ENCODE peak calls at places on chromosomes 11 and 22, in ten cellular contexts. One of them, this sample, is unnamed.

GRCh38 chr22:23695748-23696325 is 5.0 kb downstream of the RGL4 start:
- DNase-seq in stomach: no peak
- DNase-seq in endothelial cell of umbilical vein: no peak
- DNase-seq in suprapubic skin: no peak
- DNase-seq in SK-N-SH: no peak
- DNase-seq in breast epithelium: peak; percentile 5
- DNase-seq in GM12878: no peak
- DNase-seq in GM12891: no peak
- DNase-seq in prostate gland: no peak
- DNase-seq in GM23338: no peak
- DNase-seq in this sample: no peak

GRCh38 chr11:1289211-1289935 is 20.1 kb downstream of the TOLLIP start:
- DNase-seq in stomach: no peak
- DNase-seq in endothelial cell of umbilical vein: no peak
- DNase-seq in suprapubic skin: peak; percentile 54
- DNase-seq in SK-N-SH: no peak
- DNase-seq in breast epithelium: peak; percentile 34
- DNase-seq in GM12878: no peak
- DNase-seq in GM12891: no peak
- DNase-seq in prostate gland: no peak
- DNase-seq in GM23338: no peak
- DNase-seq in this sample: no peak

GRCh38 chr11:3737386-3737933 is 59.9 kb downstream of the NUP98 start:
- DNase-seq in stomach: no peak
- DNase-seq in endothelial cell of umbilical vein: no peak
- DNase-seq in suprapubic skin: no peak
- DNase-seq in SK-N-SH: no peak
- DNase-seq in breast epithelium: no peak
- DNase-seq in GM12878: no peak
- DNase-seq in GM12891: no peak
- DNase-seq in prostate gland: no peak
- DNase-seq in GM23338: no peak
- DNase-seq in this sample: no peak

GRCh38 chr22:26534874-26535470 is 22.7 kb upstream of the TFIP11 start:
- DNase-seq in stomach: no peak
- DNase-seq in endothelial cell of umbilical vein: no peak
- DNase-seq in suprapubic skin: no peak
- DNase-seq in SK-N-SH: no peak
- DNase-seq in breast epithelium: no peak
- DNase-seq in GM12878: no peak
- DNase-seq in GM12891: no peak
- DNase-seq in prostate gland: no peak
- DNase-seq in GM23338: no peak
- DNase-seq in this sample: no peak

GRCh38 chr11:91947215-91947614 is 277.4 kb upstream of the FAT3 start:
- DNase-seq in stomach: no peak
- DNase-seq in endothelial cell of umbilical vein: peak; percentile 42
- DNase-seq in suprapubic skin: no peak
- DNase-seq in SK-N-SH: no peak
- DNase-seq in breast epithelium: no peak
- DNase-seq in GM12878: no peak
- DNase-seq in GM12891: no peak
- DNase-seq in prostate gland: peak; percentile 12
- DNase-seq in GM23338: no peak
- DNase-seq in this sample: no peak

GRCh38 chr22:24230911-24231656 is 13.8 kb downstream of the GGT5 start:
- DNase-seq in stomach: peak; percentile 74
- DNase-seq in endothelial cell of umbilical vein: peak; percentile 18
- DNase-seq in suprapubic skin: no peak
- DNase-seq in SK-N-SH: peak; percentile 53
- DNase-seq in breast epithelium: no peak
- DNase-seq in GM12878: no peak
- DNase-seq in GM12891: peak; percentile 75
- DNase-seq in prostate gland: no peak
- DNase-seq in GM23338: peak; percentile 88
- DNase-seq in this sample: peak; percentile 51

GRCh38 chr11:122784325-122785155 is 53.8 kb upstream of the CRTAM start:
- DNase-seq in stomach: no peak
- DNase-seq in endothelial cell of umbilical vein: peak; percentile 73
- DNase-seq in suprapubic skin: no peak
- DNase-seq in SK-N-SH: no peak
- DNase-seq in breast epithelium: no peak
- DNase-seq in GM12878: no peak
- DNase-seq in GM12891: no peak
- DNase-seq in prostate gland: no peak
- DNase-seq in GM23338: no peak
- DNase-seq in this sample: no peak

GRCh38 chr22:25950101-25950500 is 208.1 kb downstream of the MYO18B start:
- DNase-seq in stomach: no peak
- DNase-seq in endothelial cell of umbilical vein: no peak
- DNase-seq in suprapubic skin: no peak
- DNase-seq in SK-N-SH: no peak
- DNase-seq in breast epithelium: no peak
- DNase-seq in GM12878: peak; percentile 43
- DNase-seq in GM12891: no peak
- DNase-seq in prostate gland: no peak
- DNase-seq in GM23338: no peak
- DNase-seq in this sample: no peak

GRCh38 chr22:22710719-22711531 is 66.5 kb downstream of the GGTLC2 start:
- DNase-seq in stomach: peak; percentile 74
- DNase-seq in endothelial cell of umbilical vein: peak; percentile 41
- DNase-seq in suprapubic skin: no peak
- DNase-seq in SK-N-SH: peak; percentile 75
- DNase-seq in breast epithelium: no peak
- DNase-seq in GM12878: no peak
- DNase-seq in GM12891: no peak
- DNase-seq in prostate gland: peak; percentile 58
- DNase-seq in GM23338: peak; percentile 70
- DNase-seq in this sample: peak; percentile 92

GRCh38 chr11:86978756-86979608 is 23.8 kb upstream of the FZD4 start:
- DNase-seq in stomach: no peak
- DNase-seq in endothelial cell of umbilical vein: peak; percentile 82
- DNase-seq in suprapubic skin: no peak
- DNase-seq in SK-N-SH: peak; percentile 50
- DNase-seq in breast epithelium: no peak
- DNase-seq in GM12878: no peak
- DNase-seq in GM12891: no peak
- DNase-seq in prostate gland: no peak
- DNase-seq in GM23338: peak; percentile 44
- DNase-seq in this sample: no peak

GRCh38 chr11:40397141-40397540 is 1062.3 kb downstream of the LRRC4C start:
- DNase-seq in stomach: no peak
- DNase-seq in endothelial cell of umbilical vein: no peak
- DNase-seq in suprapubic skin: no peak
- DNase-seq in SK-N-SH: no peak
- DNase-seq in breast epithelium: no peak
- DNase-seq in GM12878: no peak
- DNase-seq in GM12891: no peak
- DNase-seq in prostate gland: no peak
- DNase-seq in GM23338: no peak
- DNase-seq in this sample: no peak

DNA sequence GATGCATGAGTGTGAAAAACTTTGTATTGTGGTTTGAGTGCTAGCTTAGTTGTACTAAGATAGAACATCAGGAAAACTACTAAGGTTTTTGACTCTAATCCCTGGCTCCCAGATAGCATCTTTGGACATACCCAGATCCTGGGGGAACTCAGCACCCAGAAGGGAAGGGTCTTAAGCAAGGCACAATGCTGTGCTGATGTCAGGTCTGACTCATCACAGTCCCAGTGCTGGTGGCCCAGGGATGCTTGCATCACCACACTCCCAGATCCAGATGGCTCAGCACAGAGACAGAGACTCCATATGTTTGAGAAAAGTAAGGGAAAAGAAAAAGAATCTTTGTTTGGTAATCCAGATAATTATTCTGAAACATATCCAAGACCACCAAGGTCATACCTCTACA is 18.3 kb upstream of the OR56A3 start:
- DNase-seq in stomach: no peak
- DNase-seq in endothelial cell of umbilical vein: no peak
- DNase-seq in suprapubic skin: no peak
- DNase-seq in SK-N-SH: no peak
- DNase-seq in breast epithelium: no peak
- DNase-seq in GM12878: no peak
- DNase-seq in GM12891: no peak
- DNase-seq in prostate gland: no peak
- DNase-seq in GM23338: no peak
- DNase-seq in this sample: no peak
- TF ChIP-seq POLR2AphosphoS5 in stomach: no peak
- TF ChIP-seq POLR2AphosphoS5 in endothelial cell of umbilical vein: no peak
- TF ChIP-seq POLR2AphosphoS5 in suprapubic skin: no peak
- TF ChIP-seq POLR2AphosphoS5 in SK-N-SH: no peak
- TF ChIP-seq POLR2AphosphoS5 in breast epithelium: no peak
- TF ChIP-seq POLR2AphosphoS5 in GM12878: no peak
- TF ChIP-seq POLR2AphosphoS5 in GM12891: no peak
- TF ChIP-seq POLR2AphosphoS5 in prostate gland: no peak
- TF ChIP-seq POLR2AphosphoS5 in GM23338: no peak
- TF ChIP-seq POLR2AphosphoS5 in this sample: no peak

GRCh38 chr22:38144025-38144405 is 33.5 kb upstream of the BAIAP2L2 start:
- DNase-seq in stomach: no peak
- DNase-seq in endothelial cell of umbilical vein: no peak
- DNase-seq in suprapubic skin: peak; percentile 51
- DNase-seq in SK-N-SH: peak; percentile 36
- DNase-seq in breast epithelium: no peak
- DNase-seq in GM12878: no peak
- DNase-seq in GM12891: no peak
- DNase-seq in prostate gland: no peak
- DNase-seq in GM23338: peak; percentile 38
- DNase-seq in this sample: no peak
- TF ChIP-seq POLR2AphosphoS5 in stomach: no peak
- TF ChIP-seq POLR2AphosphoS5 in endothelial cell of umbilical vein: no peak
- TF ChIP-seq POLR2AphosphoS5 in suprapubic skin: no peak
- TF ChIP-seq POLR2AphosphoS5 in SK-N-SH: no peak
- TF ChIP-seq POLR2AphosphoS5 in breast epithelium: no peak
- TF ChIP-seq POLR2AphosphoS5 in GM12878: no peak
- TF ChIP-seq POLR2AphosphoS5 in GM12891: no peak
- TF ChIP-seq POLR2AphosphoS5 in prostate gland: no peak
- TF ChIP-seq POLR2AphosphoS5 in GM23338: no peak
- TF ChIP-seq POLR2AphosphoS5 in this sample: no peak

DNA sequence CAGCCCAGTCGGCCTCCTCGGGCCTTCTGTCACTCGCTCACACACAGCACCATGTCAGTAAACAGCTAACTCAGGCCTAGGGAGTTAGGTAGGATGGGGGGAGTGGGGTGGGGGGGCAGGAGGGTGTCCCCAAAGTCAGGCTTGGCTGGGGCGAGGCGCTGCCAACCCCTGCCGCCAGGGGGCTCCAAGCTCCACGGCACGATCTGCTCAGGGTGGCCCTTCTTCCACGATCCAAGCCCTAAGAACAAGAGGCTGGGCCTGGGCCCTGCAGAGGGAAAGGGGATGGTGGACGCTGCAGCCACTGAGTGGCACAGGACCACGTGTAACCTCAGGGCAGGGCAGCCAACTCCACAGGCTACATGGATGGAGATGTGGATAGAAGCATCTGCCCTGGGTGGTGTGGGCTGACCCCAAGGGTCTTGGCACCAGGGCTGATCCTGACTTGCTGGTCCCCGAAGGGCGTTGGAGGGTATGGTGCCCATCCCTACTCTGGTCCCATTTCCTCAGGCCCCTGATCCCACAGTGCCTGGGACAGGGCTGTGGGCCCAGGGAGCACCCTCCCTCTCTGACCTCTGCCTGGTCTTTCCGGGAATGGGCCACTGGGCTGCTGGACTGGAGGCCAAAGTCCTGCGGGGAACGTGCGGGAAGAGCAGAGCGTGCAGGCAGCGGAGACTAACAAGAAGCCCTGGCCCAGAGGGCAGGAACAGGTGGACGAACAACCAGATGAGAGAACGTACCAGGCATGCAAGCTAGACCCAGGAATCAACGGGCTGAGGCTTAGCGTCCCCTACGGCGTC is 29.1 kb upstream of the TXNRD2 start:
- DNase-seq in stomach: peak; percentile 74
- DNase-seq in endothelial cell of umbilical vein: peak; percentile 56
- DNase-seq in suprapubic skin: no peak
- DNase-seq in SK-N-SH: peak; percentile 91
- DNase-seq in breast epithelium: peak; percentile 70
- DNase-seq in GM12878: no peak
- DNase-seq in GM12891: peak; percentile 94
- DNase-seq in prostate gland: peak; percentile 42
- DNase-seq in GM23338: peak; percentile 77
- DNase-seq in this sample: no peak
- TF ChIP-seq POLR2AphosphoS5 in stomach: peak; percentile 38
- TF ChIP-seq POLR2AphosphoS5 in endothelial cell of umbilical vein: no peak
- TF ChIP-seq POLR2AphosphoS5 in suprapubic skin: no peak
- TF ChIP-seq POLR2AphosphoS5 in SK-N-SH: no peak
- TF ChIP-seq POLR2AphosphoS5 in breast epithelium: no peak
- TF ChIP-seq POLR2AphosphoS5 in GM12878: no peak
- TF ChIP-seq POLR2AphosphoS5 in GM12891: no peak
- TF ChIP-seq POLR2AphosphoS5 in prostate gland: peak; percentile 24
- TF ChIP-seq POLR2AphosphoS5 in GM23338: no peak
- TF ChIP-seq POLR2AphosphoS5 in this sample: no peak

GRCh38 chr22:39319284-39320170 is at the start of gene RPL3:
- DNase-seq in stomach: peak; percentile 98
- DNase-seq in endothelial cell of umbilical vein: peak; percentile 99
- DNase-seq in suprapubic skin: peak; percentile 97
- DNase-seq in SK-N-SH: peak; percentile 86
- DNase-seq in breast epithelium: peak; percentile 96
- DNase-seq in GM12878: peak; percentile 97
- DNase-seq in GM12891: peak; percentile 86
- DNase-seq in prostate gland: peak; percentile 96
- DNase-seq in GM23338: peak; percentile 96
- DNase-seq in this sample: peak; percentile 99
- TF ChIP-seq POLR2AphosphoS5 in stomach: peak; percentile 99
- TF ChIP-seq POLR2AphosphoS5 in endothelial cell of umbilical vein: peak; percentile 100
- TF ChIP-seq POLR2AphosphoS5 in suprapubic skin: peak; percentile 97
- TF ChIP-seq POLR2AphosphoS5 in SK-N-SH: peak; percentile 99
- TF ChIP-seq POLR2AphosphoS5 in breast epithelium: peak; percentile 100
- TF ChIP-seq POLR2AphosphoS5 in GM12878: peak; percentile 100
- TF ChIP-seq POLR2AphosphoS5 in GM12891: peak; percentile 100
- TF ChIP-seq POLR2AphosphoS5 in prostate gland: peak; percentile 99
- TF ChIP-seq POLR2AphosphoS5 in GM23338: peak; percentile 99
- TF ChIP-seq POLR2AphosphoS5 in this sample: peak; percentile 100

DNA sequence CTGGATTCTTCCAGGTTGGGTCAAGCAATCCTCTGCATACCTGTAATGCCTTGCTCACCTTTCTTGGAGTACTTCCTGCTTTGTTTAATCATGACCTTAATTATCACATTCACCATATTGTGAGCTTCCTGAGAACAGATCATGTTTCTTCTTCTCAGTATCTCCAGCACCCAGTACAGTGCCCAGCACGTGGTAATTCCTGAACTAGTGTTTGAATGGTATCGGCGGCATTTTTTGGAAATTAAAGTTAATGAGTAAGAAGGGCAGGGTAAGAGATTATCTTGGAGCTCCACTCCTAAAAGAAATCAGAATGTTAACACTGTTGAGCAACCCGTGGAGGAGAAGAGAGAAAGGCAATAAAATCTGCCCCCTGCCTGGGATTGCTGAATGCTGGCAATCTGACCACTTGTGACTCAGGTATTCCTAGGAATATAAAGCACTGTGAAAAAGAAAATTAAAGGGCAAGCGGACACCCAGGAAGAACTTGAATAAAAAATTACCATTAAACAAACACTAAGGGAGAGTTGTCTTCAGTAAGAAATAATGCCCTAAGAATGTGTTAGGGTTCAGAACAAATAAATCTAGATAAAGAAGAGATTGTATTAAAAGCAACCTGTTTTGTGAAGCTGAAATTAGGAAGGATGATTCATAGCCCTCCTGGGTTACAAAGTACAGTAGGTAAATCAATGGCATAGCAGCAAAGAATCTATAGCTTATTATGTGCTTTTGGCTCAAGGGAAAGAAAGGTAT is 92.9 kb downstream of the PDHX start:
- DNase-seq in stomach: no peak
- DNase-seq in endothelial cell of umbilical vein: no peak
- DNase-seq in suprapubic skin: no peak
- DNase-seq in SK-N-SH: no peak
- DNase-seq in breast epithelium: no peak
- DNase-seq in GM12878: no peak
- DNase-seq in GM12891: no peak
- DNase-seq in prostate gland: peak; percentile 50
- DNase-seq in GM23338: no peak
- DNase-seq in this sample: no peak
- TF ChIP-seq POLR2AphosphoS5 in stomach: peak; percentile 47
- TF ChIP-seq POLR2AphosphoS5 in endothelial cell of umbilical vein: no peak
- TF ChIP-seq POLR2AphosphoS5 in suprapubic skin: no peak
- TF ChIP-seq POLR2AphosphoS5 in SK-N-SH: no peak
- TF ChIP-seq POLR2AphosphoS5 in breast epithelium: no peak
- TF ChIP-seq POLR2AphosphoS5 in GM12878: no peak
- TF ChIP-seq POLR2AphosphoS5 in GM12891: no peak
- TF ChIP-seq POLR2AphosphoS5 in prostate gland: peak; percentile 55
- TF ChIP-seq POLR2AphosphoS5 in GM23338: no peak
- TF ChIP-seq POLR2AphosphoS5 in this sample: no peak